ENCODE peak calls at places on chromosomes 11 and 22, in four cellular contexts. I, G, K and B are unnamed samples.

GRCh38 chr22:44491666-44492405 is 6.2 kb downstream of the RTL6 start:
- DNase-seq in I (no peak), K (no peak), G (no peak), B (no peak)

GRCh38 chr11:2929880-2930704 is 872 bp upstream of the PHLDA2 start:
- DNase-seq in I (peak), K (peak), G (peak), B (peak)

GRCh38 chr11:38392176-38392575 is 1794.1 kb upstream of the RAG2 start:
- DNase-seq in K (no peak), G (no peak), I (no peak), B (no peak)

GRCh38 chr22:42937164-42937854 is 77.6 kb downstream of the PACSIN2 start:
- DNase-seq in K (peak), I (no peak), G (peak), B (peak)

GRCh38 chr11:102727890-102728289 is 3.1 kb upstream of the MMP8 start:
- DNase-seq in K (no peak), I (no peak), G (no peak), B (no peak)

GRCh38 chr11:128467610-128468041 is 119.7 kb downstream of the ETS1 start:
- DNase-seq in G (no peak), I (no peak), K (no peak), B (peak)

GRCh38 chr11:75350743-75351540 is 519 bp downstream of the ARRB1 start:
- DNase-seq in K (peak), G (peak), I (peak), B (peak)

GRCh38 chr11:27209562-27210005 is 153.4 kb downstream of the CCDC34 start:
- DNase-seq in I (no peak), K (no peak), G (no peak), B (no peak)

GRCh38 chr11:44728491-44728910 is 1.7 kb downstream of the TSPAN18 start:
- DNase-seq in I (no peak), K (no peak), G (no peak), B (peak)

GRCh38 chr22:24685804-24686203 is 82.8 kb downstream of the GGT1 start:
- DNase-seq in K (peak), G (no peak), I (no peak), B (no peak)

GRCh38 chr11:86070435-86071056 is 1.7 kb upstream of the PICALM start:
- DNase-seq in K (no peak), G (no peak), I (no peak), B (no peak)

GRCh38 chr22:35631597-35631996 is 14.5 kb upstream of the MB start:
- DNase-seq in I (peak), G (peak), K (peak), B (peak)

GRCh38 chr22:40367342-40367741 is 3.1 kb upstream of the SGSM3 start:
- DNase-seq in I (no peak), G (peak), K (no peak), B (no peak)

GRCh38 chr11:1358286-1358685 is 31.4 kb upstream of the BRSK2 start:
- DNase-seq in K (no peak), I (no peak), G (peak), B (no peak)

GRCh38 chr11:79708319-79708928 is 267.6 kb upstream of the TENM4 start:
- DNase-seq in G (no peak), I (no peak), K (no peak), B (no peak)

GRCh38 chr11:38460901-38461300 is 1862.9 kb upstream of the RAG2 start:
- DNase-seq in K (no peak), I (no peak), G (peak), B (no peak)

GRCh38 chr11:103844327-103845215 is 191.9 kb upstream of the DDI1 start:
- DNase-seq in I (no peak), G (no peak), K (no peak), B (no peak)

GRCh38 chr11:78030429-78031325 is 7.6 kb upstream of the KCTD14 start:
- DNase-seq in I (peak), K (peak), G (peak), B (peak)

GRCh38 chr22:48740731-48741405 is 1086.8 kb downstream of the BRD1 start:
- DNase-seq in I (no peak), K (peak), G (peak), B (no peak)

GRCh38 chr11:100925935-100926334 is 203.7 kb downstream of the PGR start:
- DNase-seq in K (no peak), I (no peak), G (no peak), B (no peak)

GRCh38 chr11:66268953-66269906 is 791 bp downstream of the RAB1B start:
- DNase-seq in K (no peak), I (no peak), G (no peak), B (no peak)

GRCh38 chr11:47714554-47715081 is 551 bp downstream of the AGBL2 start:
- DNase-seq in I (no peak), K (peak), G (no peak), B (peak)

GRCh38 chr22:37896181-37896592 is 9.9 kb upstream of the MICALL1 start:
- DNase-seq in I (no peak), G (peak), K (no peak), B (no peak)

GRCh38 chr11:103525069-103525468 is 415.8 kb downstream of the DYNC2H1 start:
- DNase-seq in G (no peak), K (no peak), I (no peak), B (no peak)

GRCh38 chr11:123219066-123219697 is 24.1 kb upstream of the CLMP start:
- DNase-seq in K (peak), I (no peak), G (no peak), B (peak)

GRCh38 chr22:22461583-22461982 is 47.0 kb downstream of the ZNF280B start:
- DNase-seq in G (no peak), I (no peak), K (no peak), B (no peak)

GRCh38 chr11:107821199-107821926 is 37.2 kb downstream of the SLC35F2 start:
- DNase-seq in K (no peak), I (no peak), G (no peak), B (no peak)

GRCh38 chr22:46150615-46151423 is 493 bp downstream of the PPARA start:
- DNase-seq in G (peak), K (peak), I (peak), B (peak)
- TF ChIP-seq POLR2A in G (no peak), K (no peak), I (no peak), B (no peak)

GRCh38 chr22:20080445-20080775 is 369 bp downstream of the DGCR8 start:
- DNase-seq in K (peak), I (peak), G (peak), B (peak)

GRCh38 chr22:20076627-20077172 is 3.3 kb upstream of the DGCR8 start:
- DNase-seq in K (no peak), G (no peak), I (peak), B (no peak)

GRCh38 chr22:20083157-20083890 is 3.3 kb downstream of the DGCR8 start:
- DNase-seq in I (no peak), G (no peak), K (no peak), B (no peak)

GRCh38 chr22:20080776-20081654 is 974 bp downstream of the DGCR8 start:
- DNase-seq in K (peak), I (peak), G (no peak), B (no peak)

GRCh38 chr22:20079745-20080444 is at the start of gene DGCR8:
- DNase-seq in G (peak), K (peak), I (peak), B (peak)
- TF ChIP-seq POLR2A in G (peak), K (peak), I (peak), B (peak)

GRCh38 chr22:46057762-46058420 is 80.9 kb upstream of the WNT7B start:
- DNase-seq in K (peak), I (peak), G (peak), B (peak)
- TF ChIP-seq POLR2A in K (no peak), I (peak), G (no peak), B (no peak)

GRCh38 chr11:73784734-73785133 is 2.9 kb upstream of the MRPL48 start:
- DNase-seq in G (no peak), I (no peak), K (no peak), B (no peak)

GRCh38 chr11:73783483-73784020 is 4.1 kb upstream of the MRPL48 start:
- DNase-seq in G (no peak), I (no peak), K (no peak), B (no peak)

GRCh38 chr11:73787051-73787642 is 527 bp upstream of the MRPL48 start:
- DNase-seq in I (no peak), K (no peak), G (no peak), B (no peak)

GRCh38 chr11:73784080-73784634 is 3.5 kb upstream of the MRPL48 start:
- DNase-seq in G (no peak), K (no peak), I (no peak), B (no peak)

GRCh38 chr11:73787643-73788537 is at the start of gene MRPL48:
- DNase-seq in I (peak), G (peak), K (peak), B (peak)
- TF ChIP-seq POLR2A in I (peak), G (no peak), K (peak), B (no peak)

GRCh38 chr11:68960299-68961071 is 20.3 kb downstream of the MRGPRD start:
- DNase-seq in G (no peak), K (peak), I (no peak), B (peak)

GRCh38 chr11:68961245-68961644 is 19.5 kb downstream of the MRGPRD start:
- DNase-seq in K (no peak), G (no peak), I (no peak), B (peak)

GRCh38 chr11:68962527-68963250 is 18.1 kb downstream of the MRGPRD start:
- DNase-seq in G (no peak), K (peak), I (no peak), B (peak)

GRCh38 chr11:68965901-68966868 is 14.6 kb downstream of the MRGPRD start:
- DNase-seq in I (no peak), G (no peak), K (no peak), B (peak)

GRCh38 chr11:68963779-68964178 is 17.0 kb downstream of the MRGPRD start:
- DNase-seq in K (no peak), G (no peak), I (no peak), B (peak)
- TF ChIP-seq POLR2A in K (no peak), G (no peak), I (no peak), B (no peak)